ENCODE peak calls at places on chromosomes 3 and 15, in eight cellular contexts. O, M, C, W, B, A, V and Z are unnamed samples.

GRCh38 chr3:30766522-30766921 is 127.9 kb downstream of the GADL1 start:
- DNase-seq in V (no peak), W (no peak), A (no peak), C (no peak), O (no peak), M (no peak), B (no peak), Z (no peak)

GRCh38 chr3:179321585-179322322 is 1.1 kb upstream of the ZNF639 start:
- DNase-seq in W (peak; percentile 42), B (no peak), M (no peak), O (peak; percentile 63), A (peak; percentile 38), C (peak; percentile 71), V (peak; percentile 70), Z (no peak)

GRCh38 chr3:24303057-24303754 is 191.4 kb downstream of the THRB start:
- DNase-seq in W (no peak), M (no peak), B (no peak), A (no peak), C (peak; percentile 80), V (no peak), O (no peak), Z (no peak)

GRCh38 chr3:39286771-39287170 is 6.9 kb upstream of the CX3CR1 start:
- DNase-seq in W (no peak), C (no peak), B (no peak), A (no peak), O (no peak), M (no peak), V (no peak), Z (no peak)

GRCh38 chr3:124599779-124600693 is 130.2 kb upstream of the UMPS start:
- DNase-seq in M (no peak), V (peak; percentile 3), W (no peak), C (no peak), O (peak; percentile 4), A (peak; percentile 66), B (no peak), Z (no peak)

GRCh38 chr3:24726423-24726822 is 231.8 kb upstream of the THRB start:
- DNase-seq in B (no peak), O (no peak), W (no peak), M (no peak), C (peak; percentile 2), V (no peak), A (no peak), Z (no peak)

GRCh38 chr3:17810759-17811158 is 68.3 kb upstream of the TBC1D5 start:
- DNase-seq in V (no peak), C (peak; percentile 25), M (no peak), B (no peak), O (peak; percentile 37), W (no peak), A (peak; percentile 44), Z (no peak)

GRCh38 chr3:140035856-140036255 is 100.9 kb downstream of the CLSTN2 start:
- DNase-seq in A (no peak), W (no peak), M (no peak), O (no peak), V (no peak), B (no peak), C (no peak), Z (no peak)

GRCh38 chr15:38438031-38438986 is 15.6 kb upstream of the FAM98B start:
- DNase-seq in M (no peak), C (peak; percentile 68), O (peak; percentile 14), V (no peak), B (no peak), W (no peak), A (no peak), Z (no peak)

GRCh38 chr15:45729146-45729545 is 94.3 kb downstream of the SQOR start:
- DNase-seq in B (no peak), A (peak; percentile 28), V (no peak), M (no peak), O (peak; percentile 6), W (peak; percentile 44), C (no peak), Z (no peak)

GRCh38 chr3:148943531-148944200 is 47.7 kb upstream of the GYG1 start:
- DNase-seq in B (peak; percentile 14), W (peak; percentile 91), V (peak; percentile 91), A (peak; percentile 92), O (peak; percentile 85), C (peak; percentile 77), M (no peak), Z (no peak)

GRCh38 chr15:58696740-58697139 is 52.8 kb downstream of the ADAM10 start:
- DNase-seq in M (no peak), B (no peak), O (no peak), C (no peak), A (no peak), V (no peak), W (no peak), Z (no peak)

GRCh38 chr3:121916189-121916588 is 22.0 kb downstream of the SLC15A2 start:
- DNase-seq in W (no peak), V (no peak), A (no peak), M (no peak), C (no peak), B (no peak), O (no peak), Z (peak; percentile 29)

GRCh38 chr15:20643024-20643770 is 101.6 kb upstream of the GOLGA6L6 start:
- DNase-seq in O (no peak), C (no peak), M (no peak), V (no peak), A (no peak), W (no peak), B (no peak), Z (no peak)

GRCh38 chr3:36993326-36994283 is at the start of gene MLH1:
- DNase-seq in A (peak; percentile 100), B (peak; percentile 98), M (peak; percentile 97), O (peak; percentile 100), C (peak; percentile 100), W (peak; percentile 89), V (peak; percentile 100), Z (peak; percentile 94)

GRCh38 chr15:100525894-100526512 is 2.7 kb downstream of the CERS3 start:
- DNase-seq in B (no peak), C (no peak), O (no peak), V (no peak), M (no peak), A (no peak), W (no peak), Z (peak; percentile 89)
- TF ChIP-seq CTCF in B (no peak), C (no peak), O (no peak), V (no peak), M (no peak), A (no peak), W (no peak), Z (no peak)

DNA sequence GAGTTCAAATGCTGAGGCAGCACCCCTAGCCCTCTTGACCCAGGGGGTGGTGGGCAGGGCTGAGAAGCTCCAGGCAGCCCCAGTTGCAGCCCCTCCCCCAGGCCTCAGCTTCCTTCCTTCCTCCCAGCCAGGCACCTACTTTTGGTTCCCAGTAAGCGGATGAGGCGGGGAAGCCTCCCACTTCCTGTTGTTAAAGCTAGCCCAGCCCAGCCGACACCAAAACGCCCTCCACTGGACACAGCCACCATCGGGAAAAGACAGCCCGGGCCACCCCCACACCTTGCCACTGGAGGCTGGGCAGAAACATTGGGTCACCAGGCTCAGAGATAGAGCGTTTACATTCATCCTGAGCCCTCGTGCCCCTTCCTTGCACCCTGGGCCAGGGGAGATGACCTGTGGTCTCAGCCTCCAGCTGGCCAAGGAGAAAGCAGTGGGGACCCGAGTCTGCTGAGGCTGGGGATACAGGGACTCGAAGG is 3.5 kb downstream of the DUSP7 start:
- DNase-seq in C (peak; percentile 79), W (peak; percentile 47), M (peak; percentile 93), O (peak; percentile 77), V (peak; percentile 76), A (peak; percentile 70), B (peak; percentile 73), Z (peak; percentile 62)
- TF ChIP-seq CTCF in C (peak; percentile 59), W (peak; percentile 11), M (peak; percentile 74), O (peak; percentile 64), V (peak; percentile 49), A (peak; percentile 54), B (no peak), Z (no peak)

DNA sequence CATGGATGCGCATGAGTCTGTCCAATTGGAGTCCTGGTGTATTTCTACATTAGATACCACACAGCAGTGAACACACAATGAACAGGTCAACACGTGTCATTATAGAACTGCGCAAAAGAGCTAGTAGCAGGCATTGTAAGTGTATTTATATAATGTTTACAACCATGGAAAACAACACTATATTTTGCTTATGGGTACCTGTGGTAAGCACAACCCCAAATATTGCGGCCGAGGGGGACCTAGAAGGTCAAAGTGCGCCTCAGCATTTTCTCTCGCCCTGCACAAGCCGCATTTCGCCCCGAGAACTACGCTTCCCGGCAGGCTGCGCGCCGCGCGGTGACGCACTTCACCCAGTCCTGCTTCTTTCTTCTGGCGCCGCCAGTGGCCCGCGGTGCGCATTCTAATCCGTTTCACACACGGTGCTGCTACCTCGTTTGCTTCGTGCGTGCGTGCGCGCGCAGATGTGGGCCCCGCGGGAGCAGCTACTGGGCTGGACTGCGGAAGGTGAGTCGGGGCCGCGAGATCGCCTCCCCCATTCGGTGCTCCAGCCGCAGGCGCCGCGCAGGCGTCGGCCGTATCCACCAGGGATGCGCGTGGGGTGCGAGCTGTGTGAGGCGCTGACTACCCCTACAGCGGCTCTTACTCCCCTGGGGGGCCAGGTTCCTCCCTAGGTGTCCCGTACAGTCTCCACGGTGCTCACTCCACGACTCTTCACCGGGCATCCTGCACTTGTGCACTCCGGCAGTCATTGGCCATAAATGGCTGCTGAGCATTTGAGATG is at the start of gene ZNF589:
- DNase-seq in C (peak; percentile 96), V (peak; percentile 83), B (peak; percentile 91), O (peak; percentile 79), W (peak; percentile 79), M (peak; percentile 93), A (peak; percentile 85), Z (peak; percentile 95)
- TF ChIP-seq CTCF in C (peak; percentile 49), V (peak; percentile 30), B (no peak), O (peak; percentile 32), W (no peak), M (peak; percentile 48), A (peak; percentile 53), Z (no peak)

GRCh38 chr3:4311496-4311895 is 8.3 kb downstream of the SETMAR start:
- DNase-seq in A (no peak), B (no peak), W (no peak), V (no peak), O (no peak), C (no peak), M (no peak), Z (no peak)

GRCh38 chr3:4310971-4311370 is 7.8 kb downstream of the SETMAR start:
- DNase-seq in O (no peak), A (no peak), V (no peak), M (no peak), W (no peak), B (no peak), C (no peak), Z (no peak)

GRCh38 chr3:4309476-4310121 is 6.4 kb downstream of the SETMAR start:
- DNase-seq in C (no peak), V (no peak), O (no peak), M (no peak), B (no peak), A (peak; percentile 11), W (no peak), Z (no peak)

GRCh38 chr3:4313606-4314308 is 10.6 kb downstream of the SETMAR start:
- DNase-seq in M (no peak), C (peak; percentile 61), V (no peak), A (peak; percentile 69), B (no peak), W (peak; percentile 5), O (peak; percentile 54), Z (no peak)

DNA sequence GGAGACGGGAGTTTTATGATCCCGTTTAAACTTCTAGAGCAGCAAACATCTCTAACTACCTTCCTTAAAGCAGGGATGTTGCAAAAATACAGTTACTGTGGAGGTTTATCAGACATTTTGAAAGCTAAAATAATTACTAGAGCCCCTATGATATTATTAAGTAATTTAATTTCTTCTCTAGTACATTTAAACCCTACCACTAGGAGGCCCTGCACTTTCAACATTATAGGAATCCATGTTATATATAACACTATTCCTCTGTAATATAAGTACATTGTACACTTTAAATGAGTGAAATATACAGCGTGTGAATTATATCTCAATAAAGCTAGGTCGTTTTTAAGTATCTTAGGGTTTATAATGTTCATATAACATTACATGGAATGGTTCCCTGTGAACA is 11.5 kb downstream of the SETMAR start:
- DNase-seq in W (no peak), C (no peak), V (peak; percentile 20), O (peak; percentile 9), B (no peak), A (peak; percentile 16), M (no peak), Z (no peak)
- TF ChIP-seq CTCF in W (peak; percentile 24), C (peak; percentile 40), V (peak; percentile 32), O (peak; percentile 42), B (peak; percentile 21), A (no peak), M (peak; percentile 15), Z (no peak)